ENCODE peak calls at places on chromosomes 13 and 19, in four cellular contexts. One of them, this sample, is unnamed.

GRCh38 chr19:50794074-50794777 is 4.0 kb downstream of the ACP4 start:
- DNase-seq in Kasumi-1: peak; percentile 66
- DNase-seq in putamen: no peak
- DNase-seq in psoas muscle: no peak
- DNase-seq in this sample: no peak

GRCh38 chr19:531753-532571 is at the start of gene CDC34:
- DNase-seq in Kasumi-1: no peak
- DNase-seq in putamen: peak; percentile 24
- DNase-seq in psoas muscle: no peak
- DNase-seq in this sample: no peak

GRCh38 chr13:24684600-24684998 is 4.4 kb downstream of the ATP12A start:
- DNase-seq in Kasumi-1: peak; percentile 3
- DNase-seq in putamen: no peak
- DNase-seq in psoas muscle: no peak
- DNase-seq in this sample: no peak

GRCh38 chr19:5586300-5587070 is 18.7 kb upstream of the TINCR start:
- DNase-seq in Kasumi-1: no peak
- DNase-seq in putamen: no peak
- DNase-seq in psoas muscle: peak; percentile 38
- DNase-seq in this sample: no peak

GRCh38 chr19:19884583-19884982 is 16.2 kb upstream of the ZNF93 start:
- DNase-seq in Kasumi-1: no peak
- DNase-seq in putamen: no peak
- DNase-seq in psoas muscle: no peak
- DNase-seq in this sample: no peak

GRCh38 chr19:48195106-48195830 is 24.8 kb downstream of the ZSWIM9 start:
- DNase-seq in Kasumi-1: no peak
- DNase-seq in putamen: no peak
- DNase-seq in psoas muscle: no peak
- DNase-seq in this sample: no peak

GRCh38 chr13:50512602-50513527 is 330.6 kb downstream of the DLEU7 start:
- DNase-seq in Kasumi-1: peak; percentile 56
- DNase-seq in putamen: peak; percentile 58
- DNase-seq in psoas muscle: peak; percentile 73
- DNase-seq in this sample: peak; percentile 65

GRCh38 chr19:8695911-8696310 is 2.7 kb downstream of the ACTL9 start:
- DNase-seq in Kasumi-1: no peak
- DNase-seq in putamen: no peak
- DNase-seq in psoas muscle: no peak
- DNase-seq in this sample: no peak

GRCh38 chr19:37983153-37983552 is 76.1 kb downstream of the SIPA1L3 start:
- DNase-seq in Kasumi-1: no peak
- DNase-seq in putamen: no peak
- DNase-seq in psoas muscle: no peak
- DNase-seq in this sample: no peak

GRCh38 chr13:99931462-99931861 is 40.1 kb downstream of the ZIC5 start:
- DNase-seq in Kasumi-1: no peak
- DNase-seq in putamen: no peak
- DNase-seq in psoas muscle: no peak
- DNase-seq in this sample: no peak

GRCh38 chr13:70188567-70188966 is 80.3 kb upstream of the KLHL1 start:
- DNase-seq in Kasumi-1: no peak
- DNase-seq in putamen: no peak
- DNase-seq in psoas muscle: no peak
- DNase-seq in this sample: no peak

GRCh38 chr19:3162418-3163229 is 15.9 kb upstream of the S1PR4 start:
- DNase-seq in Kasumi-1: no peak
- DNase-seq in putamen: no peak
- DNase-seq in psoas muscle: no peak
- DNase-seq in this sample: no peak

GRCh38 chr19:4575978-4576933 is 16.8 kb upstream of the SEMA6B start:
- DNase-seq in Kasumi-1: peak; percentile 26
- DNase-seq in putamen: no peak
- DNase-seq in psoas muscle: peak; percentile 80
- DNase-seq in this sample: peak; percentile 67

GRCh38 chr19:28289294-28290063 is 923.5 kb downstream of the UQCRFS1 start:
- DNase-seq in Kasumi-1: no peak
- DNase-seq in putamen: peak; percentile 74
- DNase-seq in psoas muscle: no peak
- DNase-seq in this sample: no peak

GRCh38 chr13:52061587-52061986 is 37.1 kb downstream of the UTP14C start:
- DNase-seq in Kasumi-1: no peak
- DNase-seq in putamen: no peak
- DNase-seq in psoas muscle: no peak
- DNase-seq in this sample: peak; percentile 13

GRCh38 chr19:31450696-31451095 is 101.5 kb upstream of the TSHZ3 start:
- DNase-seq in Kasumi-1: no peak
- DNase-seq in putamen: no peak
- DNase-seq in psoas muscle: no peak
- DNase-seq in this sample: no peak

GRCh38 chr13:79380943-79381445 is 25.1 kb downstream of the RBM26 start:
- DNase-seq in Kasumi-1: no peak
- DNase-seq in putamen: no peak
- DNase-seq in psoas muscle: no peak
- DNase-seq in this sample: no peak

GRCh38 chr19:33794578-33795369 is 1.9 kb upstream of the KCTD15 start:
- DNase-seq in Kasumi-1: peak; percentile 63
- DNase-seq in putamen: no peak
- DNase-seq in psoas muscle: no peak
- DNase-seq in this sample: peak; percentile 54

GRCh38 chr19:50479761-50480251 is 3.2 kb upstream of the GARIN5A start:
- DNase-seq in Kasumi-1: no peak
- DNase-seq in putamen: no peak
- DNase-seq in psoas muscle: peak; percentile 44
- DNase-seq in this sample: no peak

GRCh38 chr19:2318923-2319322 is 9.5 kb downstream of the LSM7 start:
- DNase-seq in Kasumi-1: no peak
- DNase-seq in putamen: no peak
- DNase-seq in psoas muscle: no peak
- DNase-seq in this sample: no peak

GRCh38 chr19:19095691-19096090 is 31.9 kb downstream of the SLC25A42 start:
- DNase-seq in Kasumi-1: no peak
- DNase-seq in putamen: no peak
- DNase-seq in psoas muscle: no peak
- DNase-seq in this sample: no peak

GRCh38 chr19:17836530-17836929 is 11.3 kb downstream of the JAK3 start:
- DNase-seq in Kasumi-1: no peak
- DNase-seq in putamen: no peak
- DNase-seq in psoas muscle: no peak
- DNase-seq in this sample: no peak

GRCh38 chr13:65034266-65034665 is 2195.9 kb downstream of the PCDH9 start:
- DNase-seq in Kasumi-1: no peak
- DNase-seq in putamen: no peak
- DNase-seq in psoas muscle: peak; percentile 26
- DNase-seq in this sample: peak; percentile 5